ENCODE peak calls at places on chromosomes 5 and 9, in ten cellular contexts. W, G, M, U, E, X, J, Q, P and I are unnamed samples.

GRCh38 chr9:110623462-110624025 is 44.0 kb upstream of the SVEP1 start:
- ATAC-seq in E (peak; percentile 18), Q (no peak), W (no peak), P (peak; percentile 95), U (peak; percentile 73), G (no peak), J (peak; percentile 57), X (no peak), M (peak; percentile 69), I (no peak)

GRCh38 chr5:166961028-166961427 is 1330.4 kb upstream of the WWC1 start:
- ATAC-seq in W (no peak), P (no peak), X (no peak), G (no peak), J (no peak), M (no peak), U (no peak), Q (no peak), E (no peak), I (no peak)

GRCh38 chr5:157369507-157369906 is 90.5 kb upstream of the NIPAL4 start:
- ATAC-seq in W (no peak), Q (no peak), M (no peak), E (peak; percentile 46), P (no peak), J (no peak), X (no peak), U (no peak), G (no peak), I (no peak)

GRCh38 chr5:62829241-62829986 is 250.8 kb downstream of the LRRC70 start:
- ATAC-seq in X (no peak), U (no peak), Q (no peak), M (peak; percentile 55), E (no peak), G (no peak), J (no peak), P (no peak), W (no peak), I (no peak)

GRCh38 chr9:109051733-109052132 is 38.4 kb upstream of the CTNNAL1 start:
- ATAC-seq in X (no peak), J (no peak), P (no peak), W (no peak), G (no peak), E (no peak), M (no peak), U (no peak), Q (no peak), I (no peak)

GRCh38 chr5:72347801-72348305 is 27.7 kb downstream of the PTCD2 start:
- ATAC-seq in G (peak; percentile 53), M (no peak), Q (peak; percentile 94), U (peak; percentile 89), X (no peak), E (no peak), J (peak; percentile 86), P (no peak), W (no peak), I (no peak)

GRCh38 chr9:31304576-31304975 is 1079.9 kb upstream of the ACO1 start:
- ATAC-seq in W (no peak), X (no peak), U (peak; percentile 59), P (no peak), J (peak; percentile 97), G (peak; percentile 68), M (no peak), Q (no peak), E (no peak), I (no peak)

GRCh38 chr9:129932303-129933151 is 97.3 kb downstream of the USP20 start:
- ATAC-seq in E (peak; percentile 57), Q (peak; percentile 48), U (no peak), P (peak; percentile 35), G (no peak), J (no peak), X (no peak), M (peak; percentile 35), W (no peak), I (peak; percentile 66)

GRCh38 chr5:171724771-171725609 is 60.6 kb upstream of the SMIM23 start:
- ATAC-seq in E (no peak), U (peak; percentile 71), G (no peak), Q (no peak), M (no peak), P (no peak), X (peak; percentile 34), J (peak; percentile 32), W (no peak), I (no peak)

GRCh38 chr9:133429641-133430161 is 7.5 kb downstream of the ADAMTS13 start:
- ATAC-seq in E (peak; percentile 57), P (peak; percentile 15), W (peak; percentile 16), J (peak; percentile 9), Q (peak; percentile 31), X (peak; percentile 53), U (peak; percentile 34), M (peak; percentile 56), G (peak; percentile 41), I (peak; percentile 44)

GRCh38 chr9:2697492-2697891 is 19.8 kb upstream of the KCNV2 start:
- ATAC-seq in W (no peak), Q (no peak), X (no peak), M (no peak), J (no peak), U (no peak), P (no peak), E (peak; percentile 99), G (no peak), I (peak; percentile 87)

GRCh38 chr9:87290241-87290700 is 207.4 kb upstream of the DAPK1 start:
- ATAC-seq in X (no peak), P (peak; percentile 28), G (no peak), M (no peak), W (no peak), E (no peak), U (no peak), Q (no peak), J (no peak), I (no peak)

GRCh38 chr5:170353011-170353890 is 35.9 kb downstream of the KCNMB1 start:
- ATAC-seq in M (peak; percentile 35), E (no peak), J (no peak), U (peak; percentile 24), Q (no peak), P (no peak), X (peak; percentile 45), W (no peak), G (no peak), I (no peak)

GRCh38 chr5:140363631-140364471 is 3.9 kb downstream of the SLC4A9 start:
- ATAC-seq in G (no peak), M (no peak), W (no peak), U (no peak), E (no peak), X (no peak), Q (no peak), P (no peak), J (no peak), I (no peak)

GRCh38 chr5:115460476-115460875 is 84.1 kb downstream of the FEM1C start:
- ATAC-seq in E (peak; percentile 80), P (peak; percentile 61), J (peak; percentile 90), G (peak; percentile 51), X (peak; percentile 90), W (no peak), Q (peak; percentile 83), U (peak; percentile 64), M (peak; percentile 31), I (peak; percentile 65)

GRCh38 chr9:4563105-4563504 is 72.8 kb downstream of the SLC1A1 start:
- ATAC-seq in M (no peak), G (no peak), E (no peak), U (no peak), J (no peak), X (no peak), W (peak; percentile 57), P (no peak), Q (no peak), I (no peak)

GRCh38 chr5:32261198-32261597 is 51.5 kb downstream of the MTMR12 start:
- ATAC-seq in P (no peak), M (peak; percentile 11), W (peak; percentile 44), J (peak; percentile 31), G (no peak), Q (peak; percentile 85), U (no peak), X (no peak), E (peak; percentile 76), I (peak; percentile 55)

GRCh38 chr9:1047605-1048235 is 2.4 kb upstream of the DMRT2 start:
- ATAC-seq in J (no peak), M (no peak), U (peak; percentile 5), P (no peak), W (peak; percentile 50), Q (no peak), X (no peak), E (no peak), G (no peak), I (no peak)

GRCh38 chr9:125540497-125540896 is 166.5 kb downstream of the MAPKAP1 start:
- ATAC-seq in J (peak; percentile 89), G (no peak), E (no peak), X (no peak), U (no peak), Q (peak; percentile 48), M (no peak), P (peak; percentile 40), W (no peak), I (no peak)

GRCh38 chr9:135803441-135803840 is 101.5 kb downstream of the KCNT1 start:
- ATAC-seq in Q (no peak), X (no peak), E (no peak), J (no peak), U (no peak), G (no peak), W (no peak), P (no peak), M (no peak), I (no peak)

GRCh38 chr9:134735441-134736175 is 94.0 kb downstream of the COL5A1 start:
- ATAC-seq in W (no peak), J (no peak), M (peak; percentile 73), E (no peak), U (peak; percentile 73), Q (no peak), G (peak; percentile 61), X (peak; percentile 70), P (no peak), I (no peak)